ENCODE peak calls at places on chromosomes 2 and 18, in nine cellular contexts. One of them, this sample, is unnamed.

GRCh38 chr2:238854246-238854645 is 6.4 kb downstream of the TWIST2 start:
- DNase-seq in cardiac fibroblast: no peak
- DNase-seq in HEK293T: no peak
- DNase-seq in CD8-positive, alpha-beta T cell: no peak
- DNase-seq in CD4-positive, alpha-beta T cell: no peak
- DNase-seq in ACHN: no peak
- DNase-seq in astrocyte of the spinal cord: no peak
- DNase-seq in effector CD4-positive, alpha-beta T cell: no peak
- DNase-seq in astrocyte: no peak
- DNase-seq in this sample: no peak

GRCh38 chr2:73448856-73449255 is 63.2 kb downstream of the ALMS1 start:
- DNase-seq in cardiac fibroblast: no peak
- DNase-seq in HEK293T: no peak
- DNase-seq in CD8-positive, alpha-beta T cell: no peak
- DNase-seq in CD4-positive, alpha-beta T cell: no peak
- DNase-seq in ACHN: no peak
- DNase-seq in astrocyte of the spinal cord: no peak
- DNase-seq in effector CD4-positive, alpha-beta T cell: no peak
- DNase-seq in astrocyte: no peak
- DNase-seq in this sample: no peak

GRCh38 chr2:170314744-170315447 is 136.9 kb downstream of the MYO3B start:
- DNase-seq in cardiac fibroblast: peak; percentile 43
- DNase-seq in HEK293T: no peak
- DNase-seq in CD8-positive, alpha-beta T cell: no peak
- DNase-seq in CD4-positive, alpha-beta T cell: no peak
- DNase-seq in ACHN: no peak
- DNase-seq in astrocyte of the spinal cord: peak; percentile 14
- DNase-seq in effector CD4-positive, alpha-beta T cell: no peak
- DNase-seq in astrocyte: peak; percentile 18
- DNase-seq in this sample: no peak

GRCh38 chr2:84486436-84487115 is 27.5 kb upstream of the SUCLG1 start:
- DNase-seq in cardiac fibroblast: peak; percentile 25
- DNase-seq in HEK293T: no peak
- DNase-seq in CD8-positive, alpha-beta T cell: no peak
- DNase-seq in CD4-positive, alpha-beta T cell: no peak
- DNase-seq in ACHN: peak; percentile 80
- DNase-seq in astrocyte of the spinal cord: peak; percentile 43
- DNase-seq in effector CD4-positive, alpha-beta T cell: no peak
- DNase-seq in astrocyte: peak; percentile 40
- DNase-seq in this sample: peak; percentile 58

GRCh38 chr2:119756837-119757236 is 2.9 kb upstream of the PTPN4 start:
- DNase-seq in cardiac fibroblast: peak; percentile 82
- DNase-seq in HEK293T: no peak
- DNase-seq in CD8-positive, alpha-beta T cell: no peak
- DNase-seq in CD4-positive, alpha-beta T cell: no peak
- DNase-seq in ACHN: peak; percentile 61
- DNase-seq in astrocyte of the spinal cord: peak; percentile 92
- DNase-seq in effector CD4-positive, alpha-beta T cell: no peak
- DNase-seq in astrocyte: peak; percentile 88
- DNase-seq in this sample: peak; percentile 94

GRCh38 chr2:230913406-230913805 is 11.6 kb downstream of the GPR55 start:
- DNase-seq in cardiac fibroblast: peak; percentile 37
- DNase-seq in HEK293T: peak; percentile 57
- DNase-seq in CD8-positive, alpha-beta T cell: peak; percentile 59
- DNase-seq in CD4-positive, alpha-beta T cell: no peak
- DNase-seq in ACHN: peak; percentile 38
- DNase-seq in astrocyte of the spinal cord: no peak
- DNase-seq in effector CD4-positive, alpha-beta T cell: no peak
- DNase-seq in astrocyte: no peak
- DNase-seq in this sample: peak; percentile 17

GRCh38 chr18:41965856-41966255 is 10.8 kb downstream of the PIK3C3 start:
- DNase-seq in cardiac fibroblast: no peak
- DNase-seq in HEK293T: no peak
- DNase-seq in CD8-positive, alpha-beta T cell: no peak
- DNase-seq in CD4-positive, alpha-beta T cell: no peak
- DNase-seq in ACHN: no peak
- DNase-seq in astrocyte of the spinal cord: no peak
- DNase-seq in effector CD4-positive, alpha-beta T cell: no peak
- DNase-seq in astrocyte: peak; percentile 53
- DNase-seq in this sample: no peak

GRCh38 chr2:131035112-131035825 is 58.0 kb downstream of the FAM168B start:
- DNase-seq in cardiac fibroblast: no peak
- DNase-seq in HEK293T: no peak
- DNase-seq in CD8-positive, alpha-beta T cell: no peak
- DNase-seq in CD4-positive, alpha-beta T cell: no peak
- DNase-seq in ACHN: no peak
- DNase-seq in astrocyte of the spinal cord: no peak
- DNase-seq in effector CD4-positive, alpha-beta T cell: no peak
- DNase-seq in astrocyte: no peak
- DNase-seq in this sample: no peak

GRCh38 chr18:36456622-36457021 is 159.1 kb downstream of the FHOD3 start:
- DNase-seq in cardiac fibroblast: no peak
- DNase-seq in HEK293T: no peak
- DNase-seq in CD8-positive, alpha-beta T cell: no peak
- DNase-seq in CD4-positive, alpha-beta T cell: no peak
- DNase-seq in ACHN: no peak
- DNase-seq in astrocyte of the spinal cord: no peak
- DNase-seq in effector CD4-positive, alpha-beta T cell: no peak
- DNase-seq in astrocyte: no peak
- DNase-seq in this sample: no peak

GRCh38 chr2:237726401-237726830 is 72.2 kb upstream of the RBM44 start:
- DNase-seq in cardiac fibroblast: peak; percentile 79
- DNase-seq in HEK293T: no peak
- DNase-seq in CD8-positive, alpha-beta T cell: no peak
- DNase-seq in CD4-positive, alpha-beta T cell: no peak
- DNase-seq in ACHN: no peak
- DNase-seq in astrocyte of the spinal cord: peak; percentile 82
- DNase-seq in effector CD4-positive, alpha-beta T cell: no peak
- DNase-seq in astrocyte: peak; percentile 83
- DNase-seq in this sample: peak; percentile 84

GRCh38 chr2:36362291-36362690 is 6.7 kb downstream of the CRIM1 start:
- DNase-seq in cardiac fibroblast: peak; percentile 91
- DNase-seq in HEK293T: no peak
- DNase-seq in CD8-positive, alpha-beta T cell: no peak
- DNase-seq in CD4-positive, alpha-beta T cell: no peak
- DNase-seq in ACHN: peak; percentile 21
- DNase-seq in astrocyte of the spinal cord: peak; percentile 74
- DNase-seq in effector CD4-positive, alpha-beta T cell: no peak
- DNase-seq in astrocyte: peak; percentile 87
- DNase-seq in this sample: peak; percentile 92

GRCh38 chr2:207122914-207123744 is 42.6 kb downstream of the KLF7 start:
- DNase-seq in cardiac fibroblast: no peak
- DNase-seq in HEK293T: no peak
- DNase-seq in CD8-positive, alpha-beta T cell: peak; percentile 62
- DNase-seq in CD4-positive, alpha-beta T cell: peak; percentile 26
- DNase-seq in ACHN: no peak
- DNase-seq in astrocyte of the spinal cord: no peak
- DNase-seq in effector CD4-positive, alpha-beta T cell: peak; percentile 4
- DNase-seq in astrocyte: no peak
- DNase-seq in this sample: no peak

GRCh38 chr2:149679286-149679685 is 91.7 kb upstream of the MMADHC start:
- DNase-seq in cardiac fibroblast: peak; percentile 60
- DNase-seq in HEK293T: no peak
- DNase-seq in CD8-positive, alpha-beta T cell: no peak
- DNase-seq in CD4-positive, alpha-beta T cell: no peak
- DNase-seq in ACHN: no peak
- DNase-seq in astrocyte of the spinal cord: peak; percentile 22
- DNase-seq in effector CD4-positive, alpha-beta T cell: no peak
- DNase-seq in astrocyte: peak; percentile 49
- DNase-seq in this sample: no peak

GRCh38 chr18:12076424-12077140 is 17.1 kb upstream of the ANKRD62 start:
- DNase-seq in cardiac fibroblast: peak; percentile 14
- DNase-seq in HEK293T: peak; percentile 45
- DNase-seq in CD8-positive, alpha-beta T cell: no peak
- DNase-seq in CD4-positive, alpha-beta T cell: no peak
- DNase-seq in ACHN: no peak
- DNase-seq in astrocyte of the spinal cord: no peak
- DNase-seq in effector CD4-positive, alpha-beta T cell: no peak
- DNase-seq in astrocyte: peak; percentile 35
- DNase-seq in this sample: peak; percentile 54

GRCh38 chr2:133240505-133241230 is 327.6 kb downstream of the NCKAP5 start:
- DNase-seq in cardiac fibroblast: peak; percentile 32
- DNase-seq in HEK293T: no peak
- DNase-seq in CD8-positive, alpha-beta T cell: no peak
- DNase-seq in CD4-positive, alpha-beta T cell: no peak
- DNase-seq in ACHN: peak; percentile 49
- DNase-seq in astrocyte of the spinal cord: peak; percentile 43
- DNase-seq in effector CD4-positive, alpha-beta T cell: no peak
- DNase-seq in astrocyte: peak; percentile 9
- DNase-seq in this sample: peak; percentile 26

GRCh38 chr2:216619411-216620393 is 13.5 kb upstream of the IGFBP2 start:
- DNase-seq in cardiac fibroblast: peak; percentile 18
- DNase-seq in HEK293T: no peak
- DNase-seq in CD8-positive, alpha-beta T cell: no peak
- DNase-seq in CD4-positive, alpha-beta T cell: no peak
- DNase-seq in ACHN: no peak
- DNase-seq in astrocyte of the spinal cord: no peak
- DNase-seq in effector CD4-positive, alpha-beta T cell: no peak
- DNase-seq in astrocyte: no peak
- DNase-seq in this sample: peak; percentile 77

GRCh38 chr18:25896178-25896780 is 194.1 kb downstream of the SS18 start:
- DNase-seq in cardiac fibroblast: peak; percentile 62
- DNase-seq in HEK293T: peak; percentile 70
- DNase-seq in CD8-positive, alpha-beta T cell: no peak
- DNase-seq in CD4-positive, alpha-beta T cell: no peak
- DNase-seq in ACHN: peak; percentile 39
- DNase-seq in astrocyte of the spinal cord: peak; percentile 66
- DNase-seq in effector CD4-positive, alpha-beta T cell: no peak
- DNase-seq in astrocyte: peak; percentile 30
- DNase-seq in this sample: peak; percentile 71

GRCh38 chr2:135494503-135494902 is 36.5 kb downstream of the ZRANB3 start:
- DNase-seq in cardiac fibroblast: peak; percentile 71
- DNase-seq in HEK293T: no peak
- DNase-seq in CD8-positive, alpha-beta T cell: no peak
- DNase-seq in CD4-positive, alpha-beta T cell: no peak
- DNase-seq in ACHN: no peak
- DNase-seq in astrocyte of the spinal cord: peak; percentile 7
- DNase-seq in effector CD4-positive, alpha-beta T cell: no peak
- DNase-seq in astrocyte: no peak
- DNase-seq in this sample: no peak

GRCh38 chr18:63109789-63110188 is 209.8 kb downstream of the BCL2 start:
- DNase-seq in cardiac fibroblast: no peak
- DNase-seq in HEK293T: no peak
- DNase-seq in CD8-positive, alpha-beta T cell: no peak
- DNase-seq in CD4-positive, alpha-beta T cell: no peak
- DNase-seq in ACHN: no peak
- DNase-seq in astrocyte of the spinal cord: no peak
- DNase-seq in effector CD4-positive, alpha-beta T cell: no peak
- DNase-seq in astrocyte: no peak
- DNase-seq in this sample: no peak

GRCh38 chr2:159712194-159712928 is at the start of gene MARCHF7:
- DNase-seq in cardiac fibroblast: peak; percentile 97
- DNase-seq in HEK293T: peak; percentile 94
- DNase-seq in CD8-positive, alpha-beta T cell: peak; percentile 96
- DNase-seq in CD4-positive, alpha-beta T cell: peak; percentile 97
- DNase-seq in ACHN: peak; percentile 97
- DNase-seq in astrocyte of the spinal cord: peak; percentile 97
- DNase-seq in effector CD4-positive, alpha-beta T cell: peak; percentile 96
- DNase-seq in astrocyte: peak; percentile 86
- DNase-seq in this sample: peak; percentile 93

GRCh38 chr2:107932986-107933385 is 53.3 kb upstream of the SLC5A7 start:
- DNase-seq in cardiac fibroblast: peak; percentile 34
- DNase-seq in HEK293T: no peak
- DNase-seq in CD8-positive, alpha-beta T cell: no peak
- DNase-seq in CD4-positive, alpha-beta T cell: no peak
- DNase-seq in ACHN: peak; percentile 14
- DNase-seq in astrocyte of the spinal cord: peak; percentile 35
- DNase-seq in effector CD4-positive, alpha-beta T cell: no peak
- DNase-seq in astrocyte: no peak
- DNase-seq in this sample: peak; percentile 14

GRCh38 chr18:41351430-41351829 is 603.6 kb upstream of the PIK3C3 start:
- DNase-seq in cardiac fibroblast: no peak
- DNase-seq in HEK293T: no peak
- DNase-seq in CD8-positive, alpha-beta T cell: no peak
- DNase-seq in CD4-positive, alpha-beta T cell: no peak
- DNase-seq in ACHN: no peak
- DNase-seq in astrocyte of the spinal cord: no peak
- DNase-seq in effector CD4-positive, alpha-beta T cell: no peak
- DNase-seq in astrocyte: no peak
- DNase-seq in this sample: no peak

GRCh38 chr2:197873293-197873701 is 68.9 kb downstream of the PLCL1 start:
- DNase-seq in cardiac fibroblast: peak; percentile 59
- DNase-seq in HEK293T: peak; percentile 34
- DNase-seq in CD8-positive, alpha-beta T cell: no peak
- DNase-seq in CD4-positive, alpha-beta T cell: no peak
- DNase-seq in ACHN: no peak
- DNase-seq in astrocyte of the spinal cord: peak; percentile 93
- DNase-seq in effector CD4-positive, alpha-beta T cell: no peak
- DNase-seq in astrocyte: peak; percentile 78
- DNase-seq in this sample: peak; percentile 68

GRCh38 chr2:47265751-47266231 is 110.7 kb upstream of the STPG4 start:
- DNase-seq in cardiac fibroblast: no peak
- DNase-seq in HEK293T: no peak
- DNase-seq in CD8-positive, alpha-beta T cell: no peak
- DNase-seq in CD4-positive, alpha-beta T cell: no peak
- DNase-seq in ACHN: no peak
- DNase-seq in astrocyte of the spinal cord: no peak
- DNase-seq in effector CD4-positive, alpha-beta T cell: no peak
- DNase-seq in astrocyte: peak; percentile 33
- DNase-seq in this sample: peak; percentile 51

GRCh38 chr18:78814321-78814720 is 165.3 kb upstream of the SALL3 start:
- DNase-seq in cardiac fibroblast: no peak
- DNase-seq in HEK293T: no peak
- DNase-seq in CD8-positive, alpha-beta T cell: no peak
- DNase-seq in CD4-positive, alpha-beta T cell: no peak
- DNase-seq in ACHN: no peak
- DNase-seq in astrocyte of the spinal cord: no peak
- DNase-seq in effector CD4-positive, alpha-beta T cell: no peak
- DNase-seq in astrocyte: no peak
- DNase-seq in this sample: no peak

This sample was measured in fibroblast of lung.